ENCODE peak calls at places on chromosomes 16 and 17, in eight cellular contexts. T, B, V, Q, I, D, S and A are unnamed samples.

GRCh38 chr16:72937916-72938315 is 110.0 kb downstream of the ZFHX3 start:
- DNase-seq in T (no peak), B (peak; percentile 82), V (no peak), Q (no peak), I (no peak), D (no peak), S (no peak), A (no peak)

GRCh38 chr17:17151541-17151940 is 54.6 kb downstream of the PLD6 start:
- DNase-seq in T (no peak), B (no peak), V (no peak), Q (no peak), I (no peak), D (peak; percentile 62), S (no peak), A (no peak)

GRCh38 chr16:49546059-49546458 is 172.5 kb downstream of the C16orf78 start:
- DNase-seq in T (no peak), B (no peak), V (no peak), Q (no peak), I (no peak), D (no peak), S (no peak), A (no peak)

GRCh38 chr16:25734473-25735100 is 42.8 kb downstream of the HS3ST4 start:
- DNase-seq in T (no peak), B (no peak), V (no peak), Q (no peak), I (no peak), D (no peak), S (no peak), A (no peak)

GRCh38 chr17:6677158-6677831 is 25.7 kb downstream of the C17orf100 start:
- DNase-seq in T (no peak), B (no peak), V (no peak), Q (no peak), I (no peak), D (no peak), S (no peak), A (no peak)

GRCh38 chr16:31094088-31094423 is 541 bp downstream of the VKORC1 start:
- DNase-seq in T (no peak), B (peak; percentile 66), V (no peak), Q (no peak), I (no peak), D (no peak), S (no peak), A (no peak)

GRCh38 chr16:46688101-46688656 is 799 bp downstream of the VPS35 start:
- DNase-seq in T (peak; percentile 2), B (no peak), V (no peak), Q (no peak), I (no peak), D (no peak), S (no peak), A (peak; percentile 73)

GRCh38 chr16:30903002-30903401 is 6.6 kb downstream of the CTF1 start:
- DNase-seq in T (no peak), B (no peak), V (no peak), Q (no peak), I (no peak), D (no peak), S (no peak), A (peak; percentile 21)

GRCh38 chr16:86519649-86520316 is 9.5 kb downstream of the FOXF1 start:
- DNase-seq in T (no peak), B (peak; percentile 49), V (peak; percentile 30), Q (peak; percentile 9), I (peak; percentile 64), D (peak; percentile 53), S (peak; percentile 27), A (peak; percentile 39)

GRCh38 chr17:31394544-31394943 is 3.1 kb downstream of the RAB11FIP4 start:
- DNase-seq in T (no peak), B (no peak), V (peak; percentile 18), Q (no peak), I (peak; percentile 29), D (peak; percentile 46), S (no peak), A (peak; percentile 20)

GRCh38 chr16:72908362-72908838 is 139.5 kb downstream of the ZFHX3 start:
- DNase-seq in T (no peak), B (peak; percentile 3), V (no peak), Q (no peak), I (no peak), D (no peak), S (no peak), A (no peak)

GRCh38 chr16:4414187-4414909 is 2.0 kb downstream of the CORO7 start:
- DNase-seq in T (no peak), B (peak; percentile 31), V (peak; percentile 81), Q (peak; percentile 43), I (peak; percentile 91), D (no peak), S (no peak), A (peak; percentile 63)

GRCh38 chr16:4327782-4328579 is 12.1 kb downstream of the GLIS2 start:
- DNase-seq in T (no peak), B (peak; percentile 40), V (peak; percentile 33), Q (no peak), I (peak; percentile 59), D (no peak), S (no peak), A (peak; percentile 59)

GRCh38 chr16:88649924-88650748 is 717 bp downstream of the CYBA start:
- DNase-seq in T (no peak), B (peak; percentile 28), V (no peak), Q (peak; percentile 24), I (peak; percentile 32), D (no peak), S (no peak), A (peak; percentile 51)

GRCh38 chr17:82961366-82962162 is 117.8 kb upstream of the METRNL start:
- DNase-seq in T (no peak), B (no peak), V (no peak), Q (no peak), I (no peak), D (no peak), S (no peak), A (no peak)